ENCODE peak calls at places on chromosomes 4 and X, in seven cellular contexts. M is endodermal cell; S is IMR-90; K is NCI-H146; W is activated T-cell treated with anti-CD3 and anti-CD28 coated beads for 1 hour; H is activated CD4-positive, CD25-positive, alpha-beta regulatory T cell treated with anti-CD3 and anti-CD28 coated beads, Interleukin-2, amount 50 U/mL, for 72 hours; R is stimulated activated CD4-positive, alpha-beta T cell treated with anti-CD3 and anti-CD28 coated beads, TNF-alpha, amount 100 ng/mL, for 48 hours. U is an unnamed sample.

GRCh38 chrX:151984328-151984727 is 9.9 kb upstream of the GABRE start:
- DNase-seq in M (no peak), S (peak), K (no peak), W (no peak), H (no peak), R (no peak), U (no peak)

GRCh38 chr4:153420361-153420760 is 45.8 kb upstream of the TMEM131L start:
- DNase-seq in M (no peak), S (no peak), K (no peak), W (no peak), H (no peak), R (no peak), U (no peak)

GRCh38 chrX:10617964-10618342 is 2.4 kb downstream of the MID1 start:
- DNase-seq in M (no peak), S (peak), K (peak), W (no peak), H (no peak), R (no peak), U (no peak)

GRCh38 chr4:52926575-52926974 is 64.5 kb downstream of the RASL11B start:
- DNase-seq in M (no peak), S (no peak), K (peak), W (no peak), H (no peak), R (no peak), U (no peak)

GRCh38 chr4:93147524-93148212 is 680.9 kb upstream of the ATOH1 start:
- DNase-seq in M (peak), S (no peak), K (peak), W (no peak), H (no peak), R (no peak), U (no peak)

GRCh38 chrX:24025741-24026402 is 1.1 kb downstream of the KLHL15 start:
- DNase-seq in M (no peak), S (peak), K (peak), W (peak), H (no peak), R (no peak), U (no peak)

GRCh38 chrX:70172226-70172625 is 5.1 kb upstream of the DGAT2L6 start:
- DNase-seq in M (no peak), S (peak), K (no peak), W (no peak), H (no peak), R (no peak), U (no peak)

GRCh38 chr4:70734168-70734954 is 12.6 kb downstream of the RUFY3 start:
- DNase-seq in M (no peak), S (peak), K (no peak), W (no peak), H (no peak), R (no peak), U (no peak)

GRCh38 chrX:11787564-11787963 is 29.5 kb downstream of the MSL3 start:
- DNase-seq in M (peak), S (peak), K (no peak), W (peak), H (peak), R (peak), U (no peak)

GRCh38 chr4:142095886-142096605 is 459.7 kb downstream of the IL15 start:
- DNase-seq in M (no peak), S (peak), K (no peak), W (no peak), H (no peak), R (no peak), U (no peak)

GRCh38 chrX:1507511-1508463 is 29.2 kb downstream of the P2RY8 start:
- DNase-seq in M (no peak), S (no peak), K (no peak), W (no peak), H (peak), R (no peak), U (peak)